ENCODE peak calls at places on chromosomes 3 and 15, in ten cellular contexts. G is H1, U is breast epithelium, X is stomach, S is endothelial cell of umbilical vein, V is GM23338, O is transverse colon, L is Panc1, F is HepG2, B is HCT116. R is an unnamed sample.

GRCh38 chr3:53026423-53027162 is 19.3 kb downstream of the SFMBT1 start:
- DNase-seq in F (no peak), G (no peak), S (no peak), L (no peak), X (no peak), V (peak), B (no peak), O (no peak), U (no peak), R (peak)

GRCh38 chr3:30605005-30605404 is 1.4 kb upstream of the TGFBR2 start:
- DNase-seq in V (no peak), U (no peak), S (no peak), B (no peak), X (no peak), F (no peak), O (no peak), G (no peak), L (no peak), R (no peak)

GRCh38 chr3:95752199-95752598 is 1062.2 kb upstream of the EPHA6 start:
- DNase-seq in X (no peak), F (no peak), O (no peak), L (no peak), U (no peak), G (no peak), B (no peak), S (no peak), V (peak), R (no peak)

GRCh38 chr3:180631317-180631716 is 29.4 kb downstream of the TTC14 start:
- DNase-seq in V (peak), O (no peak), B (no peak), X (no peak), U (no peak), L (no peak), F (no peak), S (no peak), G (no peak), R (no peak)

GRCh38 chr3:115285001-115285400 is 137.9 kb upstream of the ZBTB20 start:
- DNase-seq in L (no peak), X (no peak), B (no peak), O (no peak), F (no peak), S (no peak), V (no peak), G (no peak), U (no peak), R (no peak)

GRCh38 chr15:53213336-53213735 is 423.2 kb upstream of the ONECUT1 start:
- DNase-seq in L (no peak), G (no peak), X (no peak), O (no peak), F (no peak), U (no peak), B (no peak), V (no peak), S (no peak), R (no peak)

GRCh38 chr3:78086150-78086549 is 1046.3 kb downstream of the ROBO2 start:
- DNase-seq in L (no peak), G (no peak), B (no peak), V (no peak), X (no peak), U (no peak), S (no peak), F (no peak), O (no peak), R (no peak)

GRCh38 chr3:110711130-110711832 is 360.3 kb upstream of the NECTIN3 start:
- DNase-seq in B (no peak), L (no peak), S (no peak), F (no peak), O (no peak), G (no peak), V (no peak), U (no peak), X (no peak), R (no peak)

GRCh38 chr15:75215107-75216004 is 13.7 kb downstream of the C15orf39 start:
- DNase-seq in X (no peak), V (peak), O (no peak), U (no peak), G (peak), B (no peak), S (no peak), F (no peak), L (no peak), R (no peak)

GRCh38 chr3:71548995-71549394 is 34.5 kb downstream of the FOXP1 start:
- DNase-seq in X (no peak), U (no peak), O (no peak), G (no peak), V (no peak), F (no peak), S (no peak), B (no peak), L (no peak), R (no peak)

GRCh38 chr15:62607643-62608042 is 434.9 kb upstream of the TPM1 start:
- DNase-seq in U (no peak), F (no peak), S (no peak), G (no peak), L (no peak), X (no peak), V (no peak), O (no peak), B (no peak), R (no peak)

GRCh38 chr3:138461246-138461645 is 26.8 kb downstream of the ESYT3 start:
- DNase-seq in O (no peak), L (no peak), U (no peak), G (peak), V (no peak), X (no peak), B (no peak), S (no peak), F (no peak), R (no peak)

GRCh38 chr15:33963831-33964664 is 4.2 kb upstream of the CHRM5 start:
- DNase-seq in V (peak), X (no peak), O (no peak), B (peak), G (no peak), F (peak), S (peak), L (peak), U (no peak), R (no peak)

GRCh38 chr15:65354835-65355172 is 23.0 kb downstream of the IGDCC3 start:
- DNase-seq in B (no peak), G (peak), U (no peak), L (no peak), F (no peak), O (no peak), V (no peak), X (no peak), S (no peak), R (no peak)

GRCh38 chr3:190227064-190227463 is 95.2 kb downstream of the CLDN1 start:
- DNase-seq in L (no peak), F (no peak), B (no peak), U (no peak), X (no peak), G (no peak), O (no peak), V (no peak), S (no peak), R (no peak)

GRCh38 chr3:43629254-43629653 is 7.4 kb upstream of the ANO10 start:
- DNase-seq in V (no peak), L (no peak), F (no peak), S (no peak), B (no peak), G (no peak), O (no peak), X (no peak), U (no peak), R (no peak)

GRCh38 chr15:77796046-77796729 is 163.5 kb upstream of the LINGO1 start:
- DNase-seq in G (no peak), O (no peak), V (no peak), U (no peak), F (no peak), L (no peak), X (no peak), B (no peak), S (no peak), R (no peak)

GRCh38 chr3:156360116-156360515 is 194.8 kb downstream of the SSR3 start:
- DNase-seq in S (no peak), B (no peak), U (no peak), F (no peak), L (no peak), X (no peak), V (no peak), G (no peak), O (no peak), R (no peak)

GRCh38 chr3:85576091-85576690 is 617.4 kb downstream of the CADM2 start:
- DNase-seq in S (peak), B (peak), U (no peak), F (peak), X (peak), V (peak), G (peak), L (peak), O (peak), R (no peak)

GRCh38 chr3:125140011-125140813 is 72.3 kb downstream of the SLC12A8 start:
- DNase-seq in B (no peak), U (no peak), O (no peak), F (no peak), G (no peak), X (no peak), L (no peak), V (no peak), S (no peak), R (no peak)

GRCh38 chr15:39230205-39230916 is 350.5 kb upstream of the THBS1 start:
- DNase-seq in G (no peak), V (no peak), O (no peak), L (no peak), U (no peak), S (peak), F (no peak), B (no peak), X (no peak), R (no peak)

GRCh38 chr3:126998728-126999127 is 15.8 kb downstream of the PLXNA1 start:
- DNase-seq in O (peak), X (no peak), L (no peak), S (no peak), F (no peak), B (no peak), V (no peak), U (no peak), G (no peak), R (no peak)

GRCh38 chr3:119815716-119816115 is 33.8 kb downstream of the NR1I2 start:
- DNase-seq in O (no peak), L (no peak), V (no peak), U (no peak), S (no peak), F (no peak), B (no peak), G (no peak), X (no peak), R (no peak)

GRCh38 chr15:51108933-51109550 is 14.3 kb upstream of the TNFAIP8L3 start:
- DNase-seq in U (no peak), S (no peak), B (no peak), L (no peak), X (no peak), G (no peak), V (no peak), F (no peak), O (no peak), R (no peak)

GRCh38 chr3:13080591-13080990 is 7.4 kb upstream of the IQSEC1 start:
- DNase-seq in L (no peak), O (no peak), U (no peak), X (no peak), B (no peak), F (no peak), S (no peak), G (no peak), V (no peak), R (no peak)

GRCh38 chr3:152270944-152271343 is 2.2 kb downstream of the MBNL1 start:
- DNase-seq in B (no peak), S (peak), F (no peak), X (no peak), G (no peak), U (no peak), L (no peak), V (no peak), O (no peak), R (no peak)

GRCh38 chr3:117665311-117665710 is 955.7 kb downstream of the TUSC7 start:
- DNase-seq in F (no peak), V (no peak), B (no peak), U (peak), X (peak), L (no peak), S (no peak), O (peak), G (no peak), R (no peak)

GRCh38 chr3:158791259-158791920 is 10.5 kb upstream of the MFSD1 start:
- DNase-seq in V (peak), B (peak), L (no peak), F (peak), X (no peak), U (no peak), O (no peak), S (peak), G (no peak), R (peak)

GRCh38 chr3:63051920-63052319 is 176.7 kb upstream of the CADPS start:
- DNase-seq in F (no peak), U (no peak), B (no peak), G (no peak), L (no peak), S (no peak), V (peak), X (no peak), O (peak), R (no peak)

GRCh38 chr3:8617921-8618320 is 26.7 kb downstream of the SSUH2 start:
- DNase-seq in B (no peak), U (no peak), S (no peak), X (peak), G (no peak), F (no peak), O (no peak), L (no peak), V (no peak), R (no peak)
- H3K4me3 ChIP-seq in B (no peak), U (no peak), S (no peak), X (no peak), G (no peak), F (no peak), O (no peak), L (no peak), V (no peak), R (no peak)

GRCh38 chr3:160331127-160331937 is 67.7 kb downstream of the IFT80 start:
- DNase-seq in U (no peak), B (peak), X (no peak), V (no peak), F (peak), L (peak), G (no peak), O (no peak), S (peak), R (no peak)
- TF ChIP-seq POLR2AphosphoS5 in U (no peak), B (peak), X (no peak), V (no peak), F (no peak), L (no peak), G (no peak), O (no peak), S (no peak), R (no peak)

GRCh38 chr15:91945385-91945784 is 91.9 kb downstream of the SLCO3A1 start:
- DNase-seq in X (no peak), O (no peak), V (no peak), L (no peak), B (no peak), F (no peak), U (no peak), G (no peak), S (no peak), R (no peak)

GRCh38 chr15:91946075-91946474 is 92.6 kb downstream of the SLCO3A1 start:
- DNase-seq in U (no peak), X (no peak), O (no peak), G (no peak), S (no peak), F (no peak), B (no peak), V (no peak), L (no peak), R (no peak)

GRCh38 chr15:91948001-91948608 is 94.6 kb downstream of the SLCO3A1 start:
- DNase-seq in S (no peak), G (peak), U (no peak), O (no peak), B (no peak), L (no peak), V (peak), F (no peak), X (peak), R (no peak)

GRCh38 chr15:91946914-91947313 is 93.4 kb downstream of the SLCO3A1 start:
- DNase-seq in V (peak), L (no peak), U (no peak), B (no peak), S (no peak), G (no peak), F (no peak), X (no peak), O (no peak), R (no peak)

DNA sequence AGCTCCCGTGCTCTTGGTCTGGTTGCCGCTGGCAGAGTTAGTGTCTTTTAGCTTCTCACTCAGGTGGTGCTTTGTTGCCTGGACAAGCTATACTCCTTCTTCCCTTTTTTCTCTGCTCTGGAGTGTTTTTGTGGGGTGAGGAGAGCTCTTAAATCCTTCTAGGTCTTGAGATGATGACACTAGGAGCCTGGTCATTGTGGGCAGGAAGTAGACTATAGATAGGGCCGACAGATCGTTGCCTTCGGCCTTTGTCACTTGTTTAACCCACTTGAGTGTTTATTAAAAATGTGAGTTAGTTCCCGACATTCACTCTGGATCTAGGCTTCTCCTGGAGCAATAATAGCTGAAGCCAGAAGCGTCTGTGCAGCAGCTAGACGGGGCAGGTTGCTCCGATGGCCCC is 93.9 kb downstream of the SLCO3A1 start:
- DNase-seq in X (no peak), L (no peak), V (no peak), O (no peak), U (no peak), G (no peak), S (no peak), B (no peak), F (no peak), R (no peak)
- H3K4me3 ChIP-seq in X (no peak), L (no peak), V (no peak), O (no peak), U (no peak), G (no peak), S (no peak), B (no peak), F (no peak), R (no peak)

GRCh38 chr3:121483290-121483689 is 62.5 kb downstream of the POLQ start:
- DNase-seq in G (no peak), S (no peak), V (no peak), X (no peak), L (no peak), F (no peak), O (no peak), U (no peak), B (no peak), R (no peak)

GRCh38 chr3:121477589-121477988 is 68.2 kb downstream of the POLQ start:
- DNase-seq in V (no peak), B (no peak), U (no peak), L (no peak), X (no peak), S (peak), O (no peak), F (no peak), G (no peak), R (no peak)

GRCh38 chr3:121482651-121483050 is 63.1 kb downstream of the POLQ start:
- DNase-seq in U (no peak), G (no peak), O (no peak), S (peak), X (no peak), V (no peak), B (no peak), F (no peak), L (peak), R (no peak)

GRCh38 chr3:121481116-121481895 is 64.5 kb downstream of the POLQ start:
- DNase-seq in B (no peak), U (no peak), O (no peak), G (no peak), V (no peak), F (no peak), X (no peak), L (no peak), S (no peak), R (no peak)
- TF ChIP-seq POLR2AphosphoS5 in B (no peak), U (no peak), O (no peak), G (no peak), V (no peak), F (no peak), X (no peak), L (no peak), S (no peak), R (no peak)

GRCh38 chr3:185757176-185757575 is 67.7 kb downstream of the IGF2BP2 start:
- DNase-seq in B (no peak), G (no peak), L (no peak), X (no peak), F (no peak), S (peak), V (no peak), U (no peak), O (no peak), R (no peak)
- H3K4me3 ChIP-seq in B (no peak), G (no peak), L (no peak), X (no peak), F (no peak), S (no peak), V (no peak), U (no peak), O (no peak), R (no peak)

GRCh38 chr15:88620995-88621772 is at the start of gene AEN:
- DNase-seq in U (peak), G (peak), B (peak), L (peak), X (peak), V (peak), S (peak), F (peak), O (peak), R (peak)
- TF ChIP-seq POLR2AphosphoS5 in U (no peak), G (peak), B (peak), L (peak), X (peak), V (peak), S (peak), F (peak), O (peak), R (peak)